ENCODE peak calls at places on chromosomes 2 and 18, in seven cellular contexts. H is hypothalamus, C is GM18507, B is HCT116, R is heart left ventricle, I is EL, E is RWPE1. Y is an unnamed sample.

GRCh38 chr2:151465771-151466170 is 56.1 kb downstream of the RIF1 start:
- DNase-seq in B (no peak), H (no peak), R (no peak), E (no peak), C (no peak), I (no peak), Y (no peak)

GRCh38 chr2:86753606-86754005 is 33.5 kb downstream of the RMND5A start:
- DNase-seq in H (no peak), I (no peak), R (no peak), C (no peak), E (no peak), B (no peak), Y (no peak)

GRCh38 chr18:54776282-54776977 is 51.8 kb upstream of the RAB27B start:
- DNase-seq in E (peak), R (no peak), H (no peak), C (no peak), I (peak), B (peak), Y (no peak)

GRCh38 chr2:166934817-166935216 is 46.5 kb downstream of the XIRP2 start:
- DNase-seq in I (no peak), H (no peak), R (no peak), C (no peak), E (no peak), B (no peak), Y (no peak)

GRCh38 chr2:47516496-47517104 is 113.6 kb downstream of the MSH2 start:
- DNase-seq in C (no peak), I (no peak), R (no peak), H (no peak), E (no peak), B (no peak), Y (no peak)

GRCh38 chr2:142742301-142743214 is 134.9 kb upstream of the KYNU start:
- DNase-seq in E (peak), H (no peak), I (peak), B (no peak), R (no peak), C (no peak), Y (no peak)

GRCh38 chr2:156435725-156436476 is at the start of gene GPD2:
- DNase-seq in E (peak), H (peak), C (peak), I (peak), R (peak), B (peak), Y (peak)

GRCh38 chr2:15964936-15965563 is 24.7 kb downstream of the MYCN start:
- DNase-seq in H (no peak), B (no peak), R (no peak), I (no peak), C (no peak), E (no peak), Y (no peak)

GRCh38 chr2:208359632-208359986 is 47.0 kb upstream of the PTH2R start:
- DNase-seq in I (no peak), C (no peak), B (no peak), E (no peak), H (no peak), R (no peak), Y (no peak)

GRCh38 chr2:25955036-25955435 is 27.3 kb downstream of the KIF3C start:
- DNase-seq in I (peak), B (no peak), E (no peak), C (no peak), H (no peak), R (no peak), Y (no peak)

GRCh38 chr2:105736145-105736544 is 8.6 kb upstream of the NCK2 start:
- DNase-seq in E (no peak), I (no peak), R (no peak), C (no peak), H (no peak), B (no peak), Y (no peak)

GRCh38 chr2:103669579-103669978 is 907.7 kb downstream of the TMEM182 start:
- DNase-seq in R (no peak), C (no peak), H (no peak), B (no peak), I (no peak), E (no peak), Y (no peak)

GRCh38 chr2:84395819-84396218 is 63.3 kb downstream of the SUCLG1 start:
- DNase-seq in I (peak), R (no peak), B (no peak), H (no peak), E (no peak), C (no peak), Y (no peak)

GRCh38 chr2:207253946-207254345 is 88.2 kb upstream of the KLF7 start:
- DNase-seq in H (no peak), R (no peak), B (no peak), C (no peak), E (peak), I (peak), Y (no peak)

GRCh38 chr18:25279133-25279532 is 72.8 kb downstream of the ZNF521 start:
- DNase-seq in B (no peak), H (no peak), E (no peak), R (no peak), I (peak), C (no peak), Y (no peak)

GRCh38 chr2:67329513-67329912 is 67.6 kb upstream of the ETAA1 start:
- DNase-seq in I (no peak), C (no peak), R (no peak), B (no peak), H (no peak), E (no peak), Y (no peak)

GRCh38 chr2:120907822-120908221 is 172.2 kb downstream of the GLI2 start:
- DNase-seq in C (no peak), H (no peak), E (no peak), B (no peak), R (no peak), I (no peak), Y (no peak)

GRCh38 chr2:189657867-189658266 is 3.4 kb upstream of the ASNSD1 start:
- DNase-seq in C (no peak), I (no peak), E (no peak), H (no peak), B (no peak), R (peak), Y (no peak)

GRCh38 chr2:60054571-60055340 is 498.7 kb downstream of the BCL11A start:
- DNase-seq in B (no peak), I (no peak), R (peak), C (no peak), H (no peak), E (no peak), Y (no peak)

GRCh38 chr18:77851798-77852197 is 602.1 kb downstream of the GALR1 start:
- DNase-seq in B (no peak), R (no peak), H (no peak), E (no peak), C (no peak), I (no peak), Y (no peak)

GRCh38 chr2:147214900-147215299 is 629.9 kb upstream of the ACVR2A start:
- DNase-seq in H (no peak), R (no peak), B (no peak), C (no peak), I (no peak), E (no peak), Y (no peak)

GRCh38 chr2:1755436-1756191 is 11.3 kb upstream of the PXDN start:
- DNase-seq in E (no peak), H (no peak), R (no peak), I (peak), B (no peak), C (no peak), Y (no peak)

GRCh38 chr18:950882-951539 is 46.3 kb downstream of the ADCYAP1 start:
- DNase-seq in C (no peak), H (no peak), B (no peak), R (no peak), I (peak), E (peak), Y (no peak)

GRCh38 chr18:8424917-8425725 is 184.1 kb upstream of the RAB12 start:
- DNase-seq in E (peak), H (no peak), I (peak), B (peak), C (no peak), R (no peak), Y (no peak)

GRCh38 chr18:2336993-2337392 is 234.3 kb downstream of the METTL4 start:
- DNase-seq in R (no peak), B (no peak), H (no peak), I (no peak), E (no peak), C (no peak), Y (no peak)

Y was measured in NCI-H1048.